ENCODE peak calls at places on chromosome 3, in nine cellular contexts. N is naive thymus-derived CD4-positive, alpha-beta T cell; T is WTC11; U is T-cell; M is effector CD4-positive, alpha-beta T cell; K is activated CD4-positive, CD25-positive, alpha-beta regulatory T cell treated with anti-CD3 and anti-CD28 coated beads, Interleukin-2, amount 50 U/mL, for 72 hours; B is GM10248; W is activated CD8-positive, alpha-beta memory T cell treated with anti-CD3 and anti-CD28 coated beads for 48 hours; G is AG08396. H is an unnamed sample.

GRCh38 chr3:34008191-34008590 is 209.8 kb downstream of the PDCD6IP start:
- DNase-seq in N (no peak), T (no peak), U (no peak), M (no peak), K (no peak), B (no peak), W (no peak), G (no peak), H (no peak)

GRCh38 chr3:146928421-146929059 is 323.4 kb upstream of the PLSCR5 start:
- DNase-seq in N (no peak), T (no peak), U (no peak), M (no peak), K (no peak), B (no peak), W (no peak), G (no peak), H (no peak)

GRCh38 chr3:52193059-52193458 is 4.9 kb upstream of the ALAS1 start:
- DNase-seq in N (no peak), T (no peak), U (no peak), M (no peak), K (no peak), B (no peak), W (no peak), G (peak), H (no peak)

GRCh38 chr3:157460253-157460652 is 23.6 kb downstream of the PTX3 start:
- DNase-seq in N (no peak), T (no peak), U (no peak), M (no peak), K (no peak), B (no peak), W (no peak), G (no peak), H (no peak)

GRCh38 chr3:20040476-20041196 is 390 bp downstream of the KAT2B start:
- DNase-seq in N (peak), T (peak), U (peak), M (peak), K (peak), B (peak), W (peak), G (peak), H (peak)

GRCh38 chr3:66797916-66798560 is 200.1 kb upstream of the KBTBD8 start:
- DNase-seq in N (no peak), T (peak), U (no peak), M (no peak), K (no peak), B (no peak), W (no peak), G (peak), H (no peak)

GRCh38 chr3:115915061-115915460 is 291.8 kb downstream of the GAP43 start:
- DNase-seq in N (no peak), T (no peak), U (no peak), M (no peak), K (no peak), B (no peak), W (no peak), G (no peak), H (no peak)

GRCh38 chr3:81743096-81744025 is 18.1 kb downstream of the GBE1 start:
- DNase-seq in N (no peak), T (no peak), U (no peak), M (no peak), K (no peak), B (no peak), W (no peak), G (peak), H (no peak)

GRCh38 chr3:78481050-78481449 is 1286.7 kb downstream of the ROBO1 start:
- DNase-seq in N (no peak), T (no peak), U (no peak), M (no peak), K (no peak), B (no peak), W (no peak), G (no peak), H (no peak)

GRCh38 chr3:58059349-58060321 is 51.4 kb downstream of the FLNB start:
- DNase-seq in N (no peak), T (no peak), U (no peak), M (no peak), K (no peak), B (no peak), W (no peak), G (peak), H (no peak)

GRCh38 chr3:127790009-127790533 is 32.2 kb downstream of the MGLL start:
- DNase-seq in N (no peak), T (no peak), U (no peak), M (no peak), K (no peak), B (no peak), W (no peak), G (no peak), H (no peak)

GRCh38 chr3:143207338-143207961 is 87.9 kb downstream of the CHST2 start:
- DNase-seq in N (no peak), T (no peak), U (no peak), M (no peak), K (no peak), B (peak), W (no peak), G (peak), H (no peak)

GRCh38 chr3:25169146-25169545 is 258.9 kb upstream of the RARB start:
- DNase-seq in N (no peak), T (no peak), U (no peak), M (no peak), K (no peak), B (no peak), W (no peak), G (no peak), H (no peak)

GRCh38 chr3:17473761-17474160 is 268.7 kb downstream of the TBC1D5 start:
- DNase-seq in N (no peak), T (no peak), U (no peak), M (no peak), K (no peak), B (no peak), W (no peak), G (no peak), H (no peak)

GRCh38 chr3:127857270-127857801 is 35.0 kb upstream of the MGLL start:
- DNase-seq in N (no peak), T (no peak), U (no peak), M (no peak), K (no peak), B (peak), W (no peak), G (no peak), H (no peak)

GRCh38 chr3:126672741-126673140 is 17.8 kb upstream of the TXNRD3 start:
- DNase-seq in N (no peak), T (no peak), U (no peak), M (no peak), K (no peak), B (no peak), W (no peak), G (no peak), H (no peak)

GRCh38 chr3:27302891-27303290 is 66.3 kb downstream of the NEK10 start:
- DNase-seq in N (no peak), T (no peak), U (no peak), M (no peak), K (no peak), B (no peak), W (no peak), G (no peak), H (no peak)

GRCh38 chr3:172181936-172182708 is 142.7 kb downstream of the FNDC3B start:
- DNase-seq in N (no peak), T (no peak), U (no peak), M (no peak), K (no peak), B (no peak), W (no peak), G (peak), H (no peak)

GRCh38 chr3:176521531-176522175 is 675.6 kb downstream of the TBL1XR1 start:
- DNase-seq in N (no peak), T (no peak), U (no peak), M (no peak), K (no peak), B (no peak), W (no peak), G (peak), H (no peak)

GRCh38 chr3:21447471-21448205 is 303.4 kb downstream of the ZNF385D start:
- DNase-seq in N (no peak), T (no peak), U (no peak), M (no peak), K (no peak), B (no peak), W (no peak), G (peak), H (no peak)

GRCh38 chr3:8524249-8524648 is 22.6 kb downstream of the LMCD1 start:
- DNase-seq in N (no peak), T (no peak), U (no peak), M (no peak), K (no peak), B (no peak), W (no peak), G (no peak), H (no peak)

GRCh38 chr3:78871048-78871447 is 896.8 kb downstream of the ROBO1 start:
- DNase-seq in N (no peak), T (no peak), U (no peak), M (no peak), K (no peak), B (peak), W (no peak), G (no peak), H (no peak)

GRCh38 chr3:168974628-168975403 is 688.7 kb downstream of the MECOM start:
- DNase-seq in N (no peak), T (no peak), U (no peak), M (no peak), K (no peak), B (no peak), W (no peak), G (no peak), H (no peak)

GRCh38 chr3:15629860-15630597 is 28.5 kb downstream of the BTD start:
- DNase-seq in N (peak), T (peak), U (peak), M (peak), K (no peak), B (peak), W (no peak), G (peak), H (peak)

GRCh38 chr3:164897335-164897734 is 181.0 kb downstream of the SI start:
- DNase-seq in N (no peak), T (no peak), U (no peak), M (no peak), K (no peak), B (no peak), W (no peak), G (no peak), H (no peak)

GRCh38 chr3:119637679-119638525 is 22.5 kb downstream of the POPDC2 start:
- DNase-seq in N (no peak), T (no peak), U (no peak), M (no peak), K (no peak), B (peak), W (no peak), G (peak), H (no peak)

GRCh38 chr3:196360586-196360985 is 22.4 kb upstream of the TM4SF19 start:
- DNase-seq in N (no peak), T (no peak), U (no peak), M (no peak), K (no peak), B (no peak), W (no peak), G (no peak), H (no peak)

GRCh38 chr3:156812521-156813335 is 13.4 kb upstream of the LEKR1 start:
- DNase-seq in N (no peak), T (no peak), U (no peak), M (no peak), K (no peak), B (peak), W (no peak), G (no peak), H (no peak)

GRCh38 chr3:162165346-162165745 is 668.7 kb downstream of the OTOL1 start:
- DNase-seq in N (no peak), T (no peak), U (no peak), M (no peak), K (no peak), B (peak), W (no peak), G (no peak), H (no peak)

GRCh38 chr3:122535964-122536363 is 21.2 kb upstream of the KPNA1 start:
- DNase-seq in N (no peak), T (no peak), U (no peak), M (no peak), K (no peak), B (no peak), W (no peak), G (no peak), H (no peak)